ENCODE peak calls at places on chromosomes 13 and 19, in nine cellular contexts. J, O, G, X, A, D, K, N and V are unnamed samples.

GRCh38 chr19:4297901-4298771 is 4.1 kb downstream of the TMIGD2 start:
- DNase-seq in D (no peak), J (no peak), G (no peak), K (no peak), O (no peak), N (no peak), A (no peak), X (no peak), V (no peak)

GRCh38 chr19:49560358-49560900 is 19.9 kb downstream of the NOSIP start:
- DNase-seq in G (peak), K (no peak), N (no peak), X (no peak), A (no peak), J (peak), O (no peak), D (no peak), V (peak)

GRCh38 chr13:20230913-20231838 is 943 bp downstream of the GJB6 start:
- DNase-seq in J (peak), K (no peak), A (no peak), N (no peak), O (no peak), X (no peak), G (no peak), D (no peak), V (no peak)

GRCh38 chr13:112755331-112755730 is 65.5 kb downstream of the ATP11A start:
- DNase-seq in D (no peak), X (no peak), A (no peak), K (no peak), J (no peak), G (no peak), O (no peak), N (no peak), V (no peak)

GRCh38 chr19:18339703-18340102 is 695 bp upstream of the PGPEP1 start:
- DNase-seq in J (no peak), D (no peak), O (no peak), N (no peak), K (peak), X (no peak), A (no peak), G (no peak), V (no peak)

GRCh38 chr19:46951236-46951986 is 68.2 kb upstream of the NPAS1 start:
- DNase-seq in X (no peak), O (no peak), K (no peak), N (no peak), A (no peak), J (no peak), D (no peak), G (peak), V (no peak)

GRCh38 chr13:113547248-113547971 is 37.1 kb upstream of the TFDP1 start:
- DNase-seq in D (no peak), J (no peak), A (no peak), G (no peak), X (no peak), N (no peak), K (no peak), O (no peak), V (no peak)

GRCh38 chr13:110347535-110348308 is 40.6 kb downstream of the COL4A2 start:
- DNase-seq in X (no peak), K (no peak), A (no peak), D (no peak), N (no peak), O (no peak), G (no peak), J (no peak), V (peak)

GRCh38 chr19:8138201-8138600 is 11.2 kb downstream of the FBN3 start:
- DNase-seq in O (no peak), K (no peak), X (no peak), D (no peak), J (no peak), G (no peak), N (no peak), A (no peak), V (no peak)

GRCh38 chr13:104327217-104327616 is 1261.0 kb upstream of the SLC10A2 start:
- DNase-seq in O (no peak), K (no peak), X (no peak), A (no peak), D (no peak), G (no peak), N (no peak), J (no peak), V (no peak)

GRCh38 chr13:108967371-108967770 is 338.0 kb downstream of the MYO16 start:
- DNase-seq in J (no peak), G (no peak), O (no peak), X (no peak), D (no peak), A (no peak), K (no peak), N (no peak), V (no peak)

GRCh38 chr19:49363265-49364082 is at the start of gene DKKL1:
- DNase-seq in X (peak), A (peak), G (peak), D (peak), K (peak), J (no peak), O (peak), N (peak), V (peak)

GRCh38 chr19:35287713-35288112 is 4.2 kb upstream of the MAG start:
- DNase-seq in G (no peak), X (no peak), J (no peak), O (no peak), N (no peak), A (no peak), D (no peak), K (no peak), V (no peak)

GRCh38 chr19:44113784-44114390 is 688 bp downstream of the ZNF225 start:
- DNase-seq in A (no peak), G (peak), O (no peak), J (no peak), D (no peak), N (no peak), X (no peak), K (peak), V (peak)

GRCh38 chr19:55578761-55579747 is 1.6 kb downstream of the ZNF579 start:
- DNase-seq in X (no peak), O (no peak), A (no peak), K (no peak), N (no peak), G (no peak), J (no peak), D (no peak), V (no peak)

GRCh38 chr19:58557253-58558065 is 952 bp downstream of the UBE2M start:
- DNase-seq in N (no peak), G (no peak), A (no peak), D (no peak), O (no peak), K (no peak), J (no peak), X (no peak), V (no peak)

GRCh38 chr19:5052515-5052914 is 83.6 kb downstream of the KDM4B start:
- DNase-seq in D (no peak), N (no peak), O (no peak), X (no peak), K (no peak), G (no peak), A (no peak), J (no peak), V (no peak)

GRCh38 chr19:28898279-28898678 is 314.7 kb downstream of the UQCRFS1 start:
- DNase-seq in J (no peak), O (no peak), X (no peak), A (no peak), D (no peak), G (no peak), K (no peak), N (no peak), V (no peak)

GRCh38 chr19:384801-385169 is 24.2 kb downstream of the C2CD4C start:
- DNase-seq in J (no peak), N (no peak), X (no peak), A (no peak), O (no peak), D (no peak), G (no peak), K (no peak), V (no peak)

GRCh38 chr13:40640202-40640601 is 26.2 kb downstream of the FOXO1 start:
- DNase-seq in O (no peak), G (no peak), X (no peak), J (no peak), A (no peak), K (no peak), N (no peak), D (no peak), V (no peak)

GRCh38 chr19:14517840-14518505 is at the start of gene DNAJB1:
- DNase-seq in O (peak), J (peak), N (peak), A (no peak), K (no peak), X (no peak), D (no peak), G (peak), V (peak)

GRCh38 chr19:2627319-2627829 is 75.1 kb downstream of the GNG7 start:
- DNase-seq in J (peak), A (no peak), N (peak), X (no peak), K (no peak), D (peak), G (peak), O (no peak), V (peak)

GRCh38 chr19:5560156-5560555 is 7.6 kb downstream of the TINCR start:
- DNase-seq in X (no peak), J (no peak), K (no peak), A (no peak), G (no peak), N (no peak), O (no peak), D (no peak), V (no peak)

GRCh38 chr13:44932850-44933251 is 56.4 kb downstream of the NUFIP1 start:
- DNase-seq in J (no peak), G (no peak), D (no peak), K (no peak), O (no peak), N (no peak), X (no peak), A (no peak), V (peak)

GRCh38 chr13:45143346-45143751 is 23.0 kb downstream of the GTF2F2 start:
- DNase-seq in D (no peak), O (no peak), K (no peak), A (no peak), G (no peak), X (no peak), N (no peak), J (no peak), V (no peak)

GRCh38 chr19:31451686-31452325 is 102.6 kb upstream of the TSHZ3 start:
- DNase-seq in D (no peak), N (no peak), J (no peak), X (no peak), A (no peak), K (no peak), O (no peak), G (no peak), V (no peak)

GRCh38 chr19:43618921-43619261 is 538 bp downstream of the ZNF428 start:
- DNase-seq in N (no peak), D (no peak), X (no peak), J (no peak), A (no peak), K (no peak), O (no peak), G (no peak), V (no peak)

GRCh38 chr19:15393963-15394362 is 14.4 kb upstream of the AKAP8 start:
- DNase-seq in D (no peak), K (no peak), N (no peak), X (no peak), A (no peak), J (no peak), O (no peak), G (no peak), V (no peak)

GRCh38 chr13:46334008-46334407 is 53.0 kb downstream of the RUBCNL start:
- DNase-seq in A (no peak), X (no peak), D (no peak), K (no peak), J (no peak), N (no peak), O (no peak), G (no peak), V (no peak)

GRCh38 chr19:33208371-33208770 is 14.2 kb downstream of the LRP3 start:
- DNase-seq in O (no peak), G (no peak), N (no peak), D (no peak), X (no peak), A (no peak), K (peak), J (no peak), V (no peak)

GRCh38 chr13:37406031-37406430 is 192.5 kb downstream of the POSTN start:
- DNase-seq in X (no peak), A (no peak), D (no peak), N (no peak), O (no peak), K (no peak), J (no peak), G (no peak), V (no peak)

GRCh38 chr13:37109080-37109678 is 3.7 kb upstream of the CSNK1A1L start:
- DNase-seq in G (no peak), X (no peak), D (no peak), J (no peak), O (peak), K (peak), A (no peak), N (no peak), V (no peak)

GRCh38 chr19:39246951-39247669 is 1.5 kb downstream of the IFNL4 start:
- DNase-seq in A (no peak), G (peak), J (no peak), D (no peak), K (no peak), O (no peak), X (peak), N (no peak), V (peak)

GRCh38 chr13:85724554-85725432 is 74.4 kb downstream of the SLITRK6 start:
- DNase-seq in D (no peak), K (no peak), J (no peak), N (no peak), O (no peak), A (no peak), X (no peak), G (no peak), V (no peak)

GRCh38 chr19:56105090-56105701 is 15.9 kb downstream of the ZNF787 start:
- DNase-seq in O (peak), K (no peak), X (peak), D (no peak), N (peak), J (peak), G (peak), A (no peak), V (peak)

GRCh38 chr13:107851670-107852460 is 363.5 kb downstream of the LIG4 start:
- DNase-seq in A (no peak), D (no peak), O (no peak), G (no peak), N (no peak), X (no peak), K (no peak), J (no peak), V (no peak)